ENCODE peak calls at places on chromosomes 16 and 17, in eight cellular contexts. U, G, E, I, S, N, V and A are unnamed samples.

GRCh38 chr16:49625311-49626035 is 230.4 kb downstream of the ZNF423 start:
- DNase-seq in U (no peak), G (no peak), E (no peak), I (no peak), S (no peak), N (no peak), V (no peak), A (no peak)

GRCh38 chr16:79272141-79272577 is 328.4 kb downstream of the MAF start:
- DNase-seq in U (no peak), G (no peak), E (no peak), I (peak), S (no peak), N (no peak), V (no peak), A (peak)

GRCh38 chr16:89341274-89341673 is 123.8 kb downstream of the ZNF778 start:
- DNase-seq in U (no peak), G (no peak), E (no peak), I (no peak), S (no peak), N (no peak), V (no peak), A (no peak)

GRCh38 chr16:69927056-69927757 is 23.9 kb upstream of the CLEC18A start:
- DNase-seq in U (no peak), G (peak), E (no peak), I (no peak), S (no peak), N (no peak), V (no peak), A (no peak)

GRCh38 chr17:71631483-71631882 is 489.3 kb upstream of the SOX9 start:
- DNase-seq in U (no peak), G (no peak), E (no peak), I (no peak), S (peak), N (no peak), V (peak), A (no peak)

GRCh38 chr16:26220894-26221293 is 529.1 kb downstream of the HS3ST4 start:
- DNase-seq in U (no peak), G (no peak), E (no peak), I (no peak), S (no peak), N (no peak), V (no peak), A (no peak)

GRCh38 chr17:69356625-69357024 is 29.7 kb upstream of the ABCA5 start:
- DNase-seq in U (no peak), G (no peak), E (no peak), I (no peak), S (no peak), N (no peak), V (no peak), A (no peak)

GRCh38 chr17:75832164-75832651 is 12.0 kb downstream of the UNC13D start:
- DNase-seq in U (no peak), G (peak), E (no peak), I (peak), S (no peak), N (peak), V (peak), A (peak)

GRCh38 chr17:55177159-55177913 is 87.4 kb upstream of the HLF start:
- DNase-seq in U (peak), G (no peak), E (no peak), I (no peak), S (peak), N (no peak), V (no peak), A (no peak)

GRCh38 chr17:79777166-79777843 is 643 bp upstream of the CBX2 start:
- DNase-seq in U (peak), G (peak), E (no peak), I (peak), S (peak), N (peak), V (peak), A (no peak)

DNA sequence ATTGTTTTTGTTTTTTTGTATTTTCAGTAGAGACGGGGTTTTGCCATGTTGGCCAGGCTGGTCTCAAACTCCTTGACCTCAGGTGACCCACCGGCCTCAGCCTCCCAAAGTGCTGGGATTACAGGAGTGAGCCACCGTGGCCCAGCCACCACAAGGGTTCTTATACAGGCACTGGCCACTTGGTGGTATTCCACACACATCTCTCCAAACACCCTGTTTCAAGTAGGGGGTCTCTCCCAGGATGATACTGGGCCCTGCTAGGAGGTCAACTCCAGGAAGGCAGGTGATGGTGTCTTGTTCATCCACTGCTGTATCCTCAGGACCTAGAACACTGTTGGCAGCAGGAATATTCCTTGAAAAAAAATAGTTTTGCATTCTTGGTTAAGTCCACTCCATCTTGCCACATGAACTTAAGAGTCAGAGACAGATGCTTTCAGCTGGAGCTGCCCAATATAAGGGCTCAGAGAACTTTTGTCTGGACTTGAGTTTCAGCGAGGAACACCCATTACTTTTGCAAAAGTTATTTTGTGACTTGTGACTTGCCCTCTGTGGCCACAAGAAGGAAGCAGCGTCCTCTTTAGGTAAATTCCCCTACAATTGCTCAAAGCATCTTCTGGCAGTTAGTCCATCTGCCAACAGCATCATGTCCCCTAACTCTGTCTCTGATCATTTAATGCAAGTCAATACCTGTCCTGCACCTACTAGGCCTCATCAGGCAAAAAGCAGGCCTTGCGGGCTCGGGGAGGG is 7.4 kb upstream of the EEF2K start:
- DNase-seq in U (peak), G (no peak), E (no peak), I (no peak), S (peak), N (no peak), V (no peak), A (no peak)
- TF ChIP-seq CTCF in U (peak), G (no peak), E (no peak), I (no peak), S (no peak), N (no peak), V (peak), A (no peak)

GRCh38 chr17:74008196-74008595 is 195.3 kb upstream of the RPL38 start:
- DNase-seq in U (peak), G (no peak), E (no peak), I (peak), S (peak), N (no peak), V (no peak), A (no peak)
- TF ChIP-seq CTCF in U (peak), G (no peak), E (no peak), I (no peak), S (peak), N (no peak), V (no peak), A (no peak)

DNA sequence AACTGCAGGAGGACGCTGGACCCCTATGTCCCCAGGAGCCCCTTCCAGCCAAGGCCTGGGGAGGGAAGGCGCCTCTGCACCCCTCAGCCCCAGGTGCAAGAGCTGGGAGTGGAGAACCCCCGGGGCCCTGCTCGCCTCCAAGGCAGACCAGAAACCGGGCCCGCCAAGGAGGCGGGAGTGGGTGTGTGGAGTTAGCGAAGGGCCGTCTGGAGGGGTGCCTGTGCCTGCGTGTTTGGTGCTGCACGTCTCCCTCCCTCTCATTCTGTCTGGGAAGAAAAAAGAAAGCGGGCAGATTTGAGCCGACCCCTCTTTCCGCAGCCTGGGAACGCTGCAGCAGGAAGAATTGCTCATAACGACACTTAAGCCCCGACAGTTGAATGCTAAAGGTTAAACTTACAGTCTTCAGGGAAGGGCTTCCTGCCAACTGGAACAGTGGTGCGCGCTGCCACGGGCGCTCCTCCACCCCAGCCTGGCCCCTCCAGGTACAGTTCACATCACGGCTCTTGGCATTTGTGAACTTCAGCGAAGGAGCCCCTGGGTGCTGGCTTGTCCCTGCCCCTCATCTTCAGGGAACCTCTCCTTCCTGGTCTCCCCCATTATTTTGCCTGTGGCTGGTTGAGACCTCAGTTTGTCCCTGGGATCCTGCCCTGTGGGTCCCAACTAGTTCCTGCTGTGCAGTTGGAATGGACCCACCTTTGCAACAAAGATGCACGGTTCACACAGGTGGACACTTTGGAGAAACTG is 19.2 kb upstream of the ZFHX3 start:
- DNase-seq in U (no peak), G (peak), E (no peak), I (no peak), S (no peak), N (no peak), V (no peak), A (no peak)
- TF ChIP-seq CTCF in U (no peak), G (no peak), E (no peak), I (no peak), S (no peak), N (no peak), V (no peak), A (no peak)

GRCh38 chr17:41769985-41770384 is 16.5 kb downstream of the JUP start:
- DNase-seq in U (no peak), G (no peak), E (no peak), I (no peak), S (no peak), N (no peak), V (no peak), A (no peak)

GRCh38 chr17:41767324-41768042 is 19.0 kb downstream of the JUP start:
- DNase-seq in U (no peak), G (no peak), E (no peak), I (no peak), S (no peak), N (no peak), V (no peak), A (no peak)

GRCh38 chr17:41769346-41769862 is 17.1 kb downstream of the JUP start:
- DNase-seq in U (no peak), G (no peak), E (no peak), I (no peak), S (no peak), N (no peak), V (no peak), A (no peak)

GRCh38 chr17:41766135-41766534 is 20.4 kb downstream of the JUP start:
- DNase-seq in U (no peak), G (no peak), E (no peak), I (no peak), S (no peak), N (no peak), V (no peak), A (no peak)

GRCh38 chr17:41768682-41769288 is 17.7 kb downstream of the JUP start:
- DNase-seq in U (no peak), G (no peak), E (no peak), I (no peak), S (no peak), N (no peak), V (no peak), A (no peak)
- TF ChIP-seq CTCF in U (no peak), G (no peak), E (no peak), I (no peak), S (no peak), N (no peak), V (no peak), A (no peak)

DNA sequence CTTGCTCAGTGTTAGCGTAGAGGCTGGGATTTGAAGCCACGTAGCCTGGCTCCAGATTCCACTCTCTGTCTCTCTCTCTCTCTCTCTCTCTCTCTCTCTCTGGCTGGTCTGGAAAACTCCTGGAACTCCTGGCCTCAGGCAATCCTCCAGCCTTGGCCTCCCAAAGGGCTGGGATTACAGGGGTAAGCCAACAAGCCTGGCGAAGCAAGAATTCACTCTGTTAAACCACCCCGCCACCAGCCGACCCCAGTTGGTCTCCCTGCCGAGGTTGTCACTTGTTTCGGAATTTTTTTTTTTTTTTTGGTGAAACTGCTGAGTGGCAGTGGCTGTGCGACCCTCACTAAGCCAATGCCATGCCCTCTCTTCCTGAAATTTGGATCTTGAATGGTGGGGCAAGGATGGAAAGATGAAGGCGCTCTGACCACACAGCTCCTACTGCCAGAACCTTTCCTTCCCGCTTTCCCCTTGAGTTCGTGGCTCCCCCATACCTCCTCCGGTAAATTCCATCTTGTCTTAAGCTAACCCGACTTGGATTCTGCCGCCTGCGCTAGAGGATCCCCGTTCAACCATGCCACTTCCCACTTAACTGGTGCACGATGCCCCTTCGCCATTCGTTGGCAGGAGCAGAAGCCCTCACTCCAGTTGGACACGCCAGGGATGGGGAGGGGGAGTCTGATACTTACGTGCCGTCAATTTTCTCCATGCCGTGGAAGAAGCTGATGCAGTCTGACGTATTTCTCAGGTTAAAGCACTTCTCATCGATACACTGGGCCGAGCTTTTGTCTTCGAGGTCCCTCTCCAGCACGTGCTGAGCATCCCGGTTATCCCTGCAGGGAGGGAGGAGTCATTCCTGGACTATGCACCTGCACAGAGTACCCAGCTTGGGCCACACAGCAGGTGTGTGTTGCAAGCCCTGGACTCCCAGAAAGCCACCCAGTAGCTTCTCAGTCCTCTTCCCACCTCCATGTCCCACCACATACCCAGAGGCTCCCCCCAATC is 13.1 kb downstream of the TEKT5 start:
- DNase-seq in U (no peak), G (no peak), E (no peak), I (no peak), S (no peak), N (no peak), V (no peak), A (no peak)
- TF ChIP-seq CTCF in U (no peak), G (no peak), E (no peak), I (no peak), S (no peak), N (no peak), V (no peak), A (no peak)

DNA sequence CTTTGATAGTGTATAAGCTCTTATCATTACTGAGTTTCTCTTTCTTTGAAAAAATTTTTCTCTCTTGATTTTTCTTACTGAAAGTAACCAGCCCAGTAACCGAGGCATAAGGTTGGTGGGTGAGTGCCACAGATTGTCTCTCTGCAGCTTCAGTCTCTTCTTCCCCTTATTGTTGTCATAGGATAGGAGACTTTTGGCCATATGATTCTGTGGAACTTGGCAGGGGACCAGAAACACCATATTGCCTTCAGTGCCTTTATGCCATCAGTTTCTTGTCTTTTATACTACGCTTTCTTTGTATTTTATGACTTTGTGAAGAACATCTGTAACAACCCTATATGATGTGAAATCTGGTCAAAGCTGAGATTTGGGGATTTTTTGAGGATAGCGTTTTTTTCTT is 341.6 kb upstream of the TBX2 start:
- DNase-seq in U (no peak), G (no peak), E (no peak), I (no peak), S (no peak), N (no peak), V (no peak), A (no peak)
- TF ChIP-seq CTCF in U (no peak), G (no peak), E (no peak), I (no peak), S (no peak), N (no peak), V (no peak), A (no peak)

GRCh38 chr16:55641430-55642056 is 14.2 kb upstream of the SLC6A2 start:
- DNase-seq in U (no peak), G (no peak), E (no peak), I (no peak), S (no peak), N (no peak), V (no peak), A (no peak)

GRCh38 chr16:55645986-55646385 is 9.8 kb upstream of the SLC6A2 start:
- DNase-seq in U (no peak), G (no peak), E (no peak), I (no peak), S (no peak), N (no peak), V (no peak), A (no peak)

GRCh38 chr16:55642611-55643010 is 13.2 kb upstream of the SLC6A2 start:
- DNase-seq in U (no peak), G (no peak), E (no peak), I (no peak), S (no peak), N (no peak), V (no peak), A (no peak)

GRCh38 chr16:55640714-55641327 is 15.0 kb upstream of the SLC6A2 start:
- DNase-seq in U (no peak), G (no peak), E (no peak), I (no peak), S (no peak), N (no peak), V (no peak), A (no peak)

GRCh38 chr16:55643161-55643970 is 12.4 kb upstream of the SLC6A2 start:
- DNase-seq in U (no peak), G (no peak), E (no peak), I (no peak), S (peak), N (peak), V (no peak), A (no peak)
- TF ChIP-seq CTCF in U (no peak), G (no peak), E (peak), I (no peak), S (no peak), N (no peak), V (no peak), A (no peak)

DNA sequence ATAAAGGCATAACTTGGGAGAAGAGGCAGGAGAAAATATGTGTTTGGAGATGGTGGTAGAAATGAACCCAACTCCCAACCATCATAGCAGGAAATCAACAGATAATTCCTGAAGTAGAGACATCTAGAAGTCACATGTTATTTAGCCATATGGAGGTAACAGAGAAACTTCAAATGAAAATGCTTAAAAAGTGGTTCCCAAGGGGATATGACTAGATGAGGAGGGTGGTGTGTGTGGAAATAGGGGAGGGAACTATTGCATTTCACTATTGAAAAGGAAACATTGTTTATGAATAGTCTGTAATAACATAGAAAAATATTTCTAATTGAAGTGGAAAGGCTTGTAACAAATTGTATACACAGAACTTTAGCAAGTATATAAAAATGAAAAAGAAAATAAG is 412.0 kb downstream of the SHISA9 start:
- DNase-seq in U (no peak), G (no peak), E (no peak), I (no peak), S (no peak), N (no peak), V (no peak), A (no peak)
- TF ChIP-seq CTCF in U (no peak), G (no peak), E (no peak), I (no peak), S (no peak), N (no peak), V (no peak), A (no peak)

GRCh38 chr16:4339909-4340308 is 11.2 kb downstream of the PAM16 start:
- DNase-seq in U (no peak), G (peak), E (no peak), I (no peak), S (no peak), N (peak), V (no peak), A (no peak)
- TF ChIP-seq CTCF in U (no peak), G (no peak), E (peak), I (no peak), S (no peak), N (no peak), V (no peak), A (no peak)